ENCODE peak calls at places on chromosomes 3 and 15, in eight cellular contexts. D is anterior cingulate cortex; C is brain microvascular endothelial cell; X is NCI-H1105 treated with DMSO at 0.1 percent for 48 hours; B is retina; A is cardiac fibroblast; H is epithelial cell of esophagus; Y is stimulated activated CD8-positive, alpha-beta memory T cell treated with anti-CD3 and anti-CD28 coated beads, Interleukin-15, amount 100 ng/mL, for 1 hour. M is an unnamed sample.

GRCh38 chr15:85381850-85382751 is 1.7 kb downstream of the AKAP13 start:
- DNase-seq in D (no peak), C (no peak), X (no peak), B (no peak), A (no peak), H (peak), Y (no peak), M (peak)

GRCh38 chr3:141360888-141361598 is 7.3 kb upstream of the ZBTB38 start:
- DNase-seq in D (no peak), C (peak), X (no peak), B (peak), A (peak), H (peak), Y (no peak), M (peak)

GRCh38 chr15:74783072-74783807 is 1.4 kb downstream of the CSK start:
- DNase-seq in D (no peak), C (no peak), X (no peak), B (no peak), A (peak), H (no peak), Y (no peak), M (no peak)

GRCh38 chr3:179046497-179047353 is 24.9 kb downstream of the ZMAT3 start:
- DNase-seq in D (no peak), C (peak), X (no peak), B (no peak), A (no peak), H (peak), Y (no peak), M (no peak)

GRCh38 chr15:74336061-74337005 is 31.1 kb downstream of the CYP11A1 start:
- DNase-seq in D (no peak), C (no peak), X (no peak), B (no peak), A (peak), H (peak), Y (no peak), M (no peak)

GRCh38 chr3:170301404-170301803 is 56.1 kb upstream of the SKIL start:
- DNase-seq in D (no peak), C (no peak), X (no peak), B (no peak), A (peak), H (peak), Y (no peak), M (no peak)

GRCh38 chr3:170562080-170562479 is 23.8 kb downstream of the SLC7A14 start:
- DNase-seq in D (no peak), C (no peak), X (no peak), B (no peak), A (no peak), H (no peak), Y (no peak), M (no peak)

GRCh38 chr3:134597390-134597975 is 53.3 kb downstream of the KY start:
- DNase-seq in D (no peak), C (no peak), X (no peak), B (no peak), A (no peak), H (peak), Y (no peak), M (no peak)

GRCh38 chr15:71422530-71423259 is 307.4 kb downstream of the THSD4 start:
- DNase-seq in D (no peak), C (no peak), X (no peak), B (no peak), A (no peak), H (no peak), Y (no peak), M (no peak)

GRCh38 chr15:31598620-31599019 is 272.0 kb downstream of the KLF13 start:
- DNase-seq in D (no peak), C (no peak), X (no peak), B (peak), A (no peak), H (peak), Y (no peak), M (peak)

GRCh38 chr3:156489462-156489911 is 65.4 kb downstream of the SSR3 start:
- DNase-seq in D (no peak), C (no peak), X (no peak), B (no peak), A (peak), H (no peak), Y (no peak), M (no peak)

GRCh38 chr15:90902656-90902995 is 476 bp upstream of the MAN2A2 start:
- DNase-seq in D (no peak), C (no peak), X (no peak), B (no peak), A (no peak), H (no peak), Y (no peak), M (no peak)

GRCh38 chr3:154384504-154384903 is 45.5 kb downstream of the GPR149 start:
- DNase-seq in D (no peak), C (no peak), X (no peak), B (no peak), A (no peak), H (no peak), Y (no peak), M (no peak)

GRCh38 chr3:119598410-119599098 is 869 bp downstream of the PLA1A start:
- DNase-seq in D (no peak), C (no peak), X (no peak), B (no peak), A (no peak), H (no peak), Y (no peak), M (no peak)

GRCh38 chr3:139219463-139219862 is 124.4 kb upstream of the MRPS22 start:
- DNase-seq in D (no peak), C (no peak), X (no peak), B (no peak), A (no peak), H (no peak), Y (no peak), M (no peak)

GRCh38 chr15:25767356-25768151 is 95.6 kb downstream of the ATP10A start:
- DNase-seq in D (no peak), C (no peak), X (no peak), B (no peak), A (no peak), H (no peak), Y (no peak), M (no peak)

M was measured in H4.